ENCODE peak calls at places on chromosome 9, in ten cellular contexts. P, Y, K, Q, F, R, E, B, C and X are unnamed samples.
A peak's percentile ranks its signal among the peaks of the same experiment; 100 is the strongest.

GRCh38 chr9:107856633-107857032 is 367.1 kb upstream of the KLF4 start:
- DNase-seq in P (no peak), Y (no peak), K (no peak), Q (no peak), F (no peak), R (no peak), E (no peak), B (no peak), C (no peak), X (no peak)

GRCh38 chr9:123999668-124000067 is 11.9 kb upstream of the LHX2 start:
- DNase-seq in P (no peak), Y (no peak), K (no peak), Q (peak; percentile 15), F (no peak), R (no peak), E (no peak), B (no peak), C (no peak), X (no peak)

GRCh38 chr9:101639301-101639700 is 44.5 kb upstream of the PPP3R2 start:
- DNase-seq in P (no peak), Y (no peak), K (no peak), Q (no peak), F (no peak), R (no peak), E (no peak), B (no peak), C (no peak), X (no peak)

GRCh38 chr9:98457696-98458370 is 202.4 kb upstream of the TBC1D2 start:
- DNase-seq in P (no peak), Y (no peak), K (no peak), Q (no peak), F (no peak), R (no peak), E (no peak), B (no peak), C (no peak), X (no peak)

GRCh38 chr9:69946800-69947437 is 96.7 kb upstream of the MAMDC2 start:
- DNase-seq in P (no peak), Y (no peak), K (peak; percentile 3), Q (peak; percentile 12), F (no peak), R (no peak), E (no peak), B (no peak), C (no peak), X (no peak)

GRCh38 chr9:470795-471194 is 256.1 kb downstream of the DOCK8 start:
- DNase-seq in P (no peak), Y (no peak), K (no peak), Q (no peak), F (no peak), R (no peak), E (no peak), B (no peak), C (no peak), X (no peak)

GRCh38 chr9:99730063-99730462 is 91.6 kb upstream of the NR4A3 start:
- DNase-seq in P (no peak), Y (no peak), K (no peak), Q (no peak), F (no peak), R (no peak), E (no peak), B (no peak), C (no peak), X (no peak)

GRCh38 chr9:101449071-101449721 is 13.6 kb upstream of the ALDOB start:
- DNase-seq in P (peak; percentile 65), Y (peak; percentile 19), K (no peak), Q (peak; percentile 89), F (peak; percentile 84), R (peak; percentile 79), E (peak; percentile 89), B (peak; percentile 85), C (peak; percentile 77), X (peak; percentile 82)

GRCh38 chr9:23851024-23851629 is 25.1 kb upstream of the ELAVL2 start:
- DNase-seq in P (peak; percentile 11), Y (no peak), K (no peak), Q (peak; percentile 12), F (no peak), R (no peak), E (no peak), B (peak; percentile 12), C (no peak), X (no peak)

GRCh38 chr9:7938092-7938491 is 138.5 kb upstream of the DMAC1 start:
- DNase-seq in P (no peak), Y (no peak), K (no peak), Q (no peak), F (no peak), R (no peak), E (no peak), B (no peak), C (no peak), X (no peak)

GRCh38 chr9:137224850-137225694 is at the start of gene CYSRT1:
- DNase-seq in P (no peak), Y (no peak), K (no peak), Q (no peak), F (no peak), R (no peak), E (peak; percentile 64), B (no peak), C (no peak), X (no peak)

GRCh38 chr9:103660830-103661229 is 433.3 kb upstream of the SMC2 start:
- DNase-seq in P (no peak), Y (no peak), K (no peak), Q (no peak), F (no peak), R (no peak), E (no peak), B (no peak), C (no peak), X (no peak)

GRCh38 chr9:98168952-98169488 is 23.4 kb downstream of the CORO2A start:
- DNase-seq in P (no peak), Y (peak; percentile 18), K (peak; percentile 85), Q (no peak), F (peak; percentile 89), R (peak; percentile 50), E (peak; percentile 56), B (peak; percentile 63), C (no peak), X (no peak)

GRCh38 chr9:136258299-136258625 is 12.7 kb upstream of the QSOX2 start:
- DNase-seq in P (no peak), Y (no peak), K (no peak), Q (no peak), F (no peak), R (no peak), E (no peak), B (no peak), C (no peak), X (no peak)

GRCh38 chr9:89854715-89855475 is 250.1 kb downstream of the GADD45G start:
- DNase-seq in P (no peak), Y (no peak), K (no peak), Q (no peak), F (no peak), R (peak; percentile 26), E (no peak), B (no peak), C (no peak), X (no peak)

GRCh38 chr9:34513567-34514214 is 9.1 kb downstream of the ENHO start:
- DNase-seq in P (no peak), Y (no peak), K (no peak), Q (no peak), F (no peak), R (peak; percentile 55), E (peak; percentile 38), B (no peak), C (no peak), X (peak; percentile 73)

GRCh38 chr9:93132287-93132927 is 1.6 kb downstream of the NINJ1 start:
- DNase-seq in P (peak; percentile 49), Y (peak; percentile 63), K (no peak), Q (peak; percentile 46), F (no peak), R (peak; percentile 96), E (peak; percentile 75), B (peak; percentile 79), C (peak; percentile 77), X (peak; percentile 86)

GRCh38 chr9:35606138-35606504 is 1.1 kb downstream of the TESK1 start:
- DNase-seq in P (no peak), Y (no peak), K (no peak), Q (peak; percentile 23), F (no peak), R (peak; percentile 65), E (no peak), B (no peak), C (no peak), X (no peak)

GRCh38 chr9:35603506-35603985 is 1.5 kb upstream of the TESK1 start:
- DNase-seq in P (peak; percentile 69), Y (peak; percentile 58), K (peak; percentile 28), Q (no peak), F (no peak), R (peak; percentile 95), E (peak; percentile 56), B (peak; percentile 65), C (peak; percentile 64), X (peak; percentile 91)

GRCh38 chr9:35603986-35604577 is 980 bp upstream of the TESK1 start:
- DNase-seq in P (peak; percentile 100), Y (peak; percentile 99), K (peak; percentile 98), Q (peak; percentile 99), F (peak; percentile 97), R (peak; percentile 100), E (peak; percentile 100), B (peak; percentile 100), C (peak; percentile 100), X (peak; percentile 100)

GRCh38 chr9:35605336-35606137 is 475 bp downstream of the TESK1 start:
- DNase-seq in P (peak; percentile 34), Y (no peak), K (no peak), Q (peak; percentile 69), F (no peak), R (peak; percentile 75), E (no peak), B (peak; percentile 35), C (no peak), X (peak; percentile 81)

GRCh38 chr9:35604578-35605335 is at the start of gene TESK1:
- DNase-seq in P (peak; percentile 66), Y (no peak), K (peak; percentile 64), Q (peak; percentile 90), F (peak; percentile 87), R (peak; percentile 86), E (peak; percentile 89), B (peak; percentile 89), C (peak; percentile 83), X (peak; percentile 86)
- TF ChIP-seq EP300 in P (no peak), Y (no peak), K (no peak), Q (no peak), F (no peak), R (no peak), E (no peak), B (no peak), C (no peak), X (no peak)

GRCh38 chr9:127519301-127520166 is 68.2 kb downstream of the LRSAM1 start:
- DNase-seq in P (no peak), Y (no peak), K (no peak), Q (no peak), F (no peak), R (no peak), E (no peak), B (no peak), C (peak; percentile 68), X (no peak)
- H3K4me1 ChIP-seq in P (peaks cover 22% of the 10 kb centered on the region), Y (no peaks in the 10 kb centered on the region), K (peaks cover 8% of the 10 kb centered on the region), Q (peaks cover 45% of the 10 kb centered on the region), F (peaks cover 5% of the 10 kb centered on the region), R (no peaks in the 10 kb centered on the region), E (peaks cover 43% of the 10 kb centered on the region), B (peaks cover 21% of the 10 kb centered on the region), C (peaks cover 36% of the 10 kb centered on the region), X (peaks cover 34% of the 10 kb centered on the region)

GRCh38 chr9:33445941-33446506 is 1.4 kb downstream of the AQP3 start:
- DNase-seq in P (no peak), Y (no peak), K (no peak), Q (no peak), F (peak; percentile 61), R (no peak), E (peak; percentile 47), B (peak; percentile 42), C (peak; percentile 35), X (no peak)
- H3K27ac ChIP-seq in P (no peak overlapping the region), Y (no peak overlapping the region), K (no peak overlapping the region), Q (peak overlapping the region; percentile 80), F (peak overlapping the region; percentile 80), R (peak overlapping the region; percentile 53), E (peak overlapping the region; percentile 77), B (peak overlapping the region; percentile 79), C (peak overlapping the region; percentile 68), X (peak overlapping the region; percentile 81)

GRCh38 chr9:94140418-94140780 is 56.1 kb downstream of the PTPDC1 start:
- DNase-seq in P (no peak), Y (no peak), K (no peak), Q (no peak), F (no peak), R (no peak), E (no peak), B (no peak), C (no peak), X (no peak)
- TF ChIP-seq EP300 in P (no peak), Y (no peak), K (no peak), Q (no peak), F (no peak), R (no peak), E (no peak), B (no peak), C (no peak), X (no peak)